ENCODE peak calls at places on chromosomes 11 and 22, in eight cellular contexts. One of them, this sample, is unnamed.

GRCh38 chr22:48892571-48893287 is 934.9 kb downstream of the BRD1 start:
- DNase-seq in nephron progenitor cell: no peak
- DNase-seq in NB4: no peak
- DNase-seq in BE2C: no peak
- DNase-seq in fibroblast of lung: no peak
- DNase-seq in Calu3: no peak
- DNase-seq in cardiac muscle cell: no peak
- DNase-seq in upper lobe of left lung: peak
- DNase-seq in this sample: no peak

GRCh38 chr11:61949169-61950034 is 749 bp upstream of the BEST1 start:
- DNase-seq in NB4: peak
- DNase-seq in nephron progenitor cell: peak
- DNase-seq in Calu3: peak
- DNase-seq in BE2C: peak
- DNase-seq in fibroblast of lung: peak
- DNase-seq in upper lobe of left lung: peak
- DNase-seq in cardiac muscle cell: peak
- DNase-seq in this sample: no peak

GRCh38 chr22:47174671-47175111 is 412.2 kb downstream of the TBC1D22A start:
- DNase-seq in fibroblast of lung: no peak
- DNase-seq in cardiac muscle cell: no peak
- DNase-seq in NB4: no peak
- DNase-seq in BE2C: no peak
- DNase-seq in upper lobe of left lung: peak
- DNase-seq in nephron progenitor cell: no peak
- DNase-seq in Calu3: no peak
- DNase-seq in this sample: no peak

GRCh38 chr11:93525601-93526000 is 17.6 kb downstream of the SMCO4 start:
- DNase-seq in BE2C: peak
- DNase-seq in fibroblast of lung: peak
- DNase-seq in Calu3: no peak
- DNase-seq in upper lobe of left lung: no peak
- DNase-seq in cardiac muscle cell: no peak
- DNase-seq in NB4: peak
- DNase-seq in nephron progenitor cell: no peak
- DNase-seq in this sample: no peak

GRCh38 chr22:38843201-38843715 is 570 bp downstream of the NPTXR start:
- DNase-seq in fibroblast of lung: peak
- DNase-seq in BE2C: peak
- DNase-seq in cardiac muscle cell: peak
- DNase-seq in nephron progenitor cell: peak
- DNase-seq in NB4: peak
- DNase-seq in upper lobe of left lung: no peak
- DNase-seq in Calu3: peak
- DNase-seq in this sample: peak

GRCh38 chr11:14538271-14538925 is 18.2 kb upstream of the PSMA1 start:
- DNase-seq in upper lobe of left lung: no peak
- DNase-seq in nephron progenitor cell: no peak
- DNase-seq in cardiac muscle cell: no peak
- DNase-seq in Calu3: no peak
- DNase-seq in NB4: no peak
- DNase-seq in fibroblast of lung: no peak
- DNase-seq in BE2C: no peak
- DNase-seq in this sample: no peak

GRCh38 chr11:1988667-1989317 is 8.8 kb downstream of the H19 start:
- DNase-seq in nephron progenitor cell: peak
- DNase-seq in fibroblast of lung: no peak
- DNase-seq in Calu3: no peak
- DNase-seq in cardiac muscle cell: peak
- DNase-seq in NB4: no peak
- DNase-seq in BE2C: peak
- DNase-seq in upper lobe of left lung: no peak
- DNase-seq in this sample: no peak

GRCh38 chr22:36764060-36764459 is 11.9 kb downstream of the IFT27 start:
- DNase-seq in nephron progenitor cell: no peak
- DNase-seq in NB4: no peak
- DNase-seq in BE2C: peak
- DNase-seq in upper lobe of left lung: peak
- DNase-seq in fibroblast of lung: no peak
- DNase-seq in cardiac muscle cell: no peak
- DNase-seq in Calu3: no peak
- DNase-seq in this sample: no peak

GRCh38 chr11:64241430-64242153 is 697 bp downstream of the FKBP2 start:
- DNase-seq in NB4: peak
- DNase-seq in nephron progenitor cell: peak
- DNase-seq in cardiac muscle cell: peak
- DNase-seq in fibroblast of lung: peak
- DNase-seq in Calu3: peak
- DNase-seq in upper lobe of left lung: peak
- DNase-seq in BE2C: peak
- DNase-seq in this sample: peak
- TF ChIP-seq CTCF in NB4: no peak
- TF ChIP-seq CTCF in nephron progenitor cell: no peak
- TF ChIP-seq CTCF in cardiac muscle cell: no peak
- TF ChIP-seq CTCF in fibroblast of lung: no peak
- TF ChIP-seq CTCF in Calu3: peak
- TF ChIP-seq CTCF in upper lobe of left lung: peak
- TF ChIP-seq CTCF in BE2C: no peak
- TF ChIP-seq CTCF in this sample: no peak

DNA sequence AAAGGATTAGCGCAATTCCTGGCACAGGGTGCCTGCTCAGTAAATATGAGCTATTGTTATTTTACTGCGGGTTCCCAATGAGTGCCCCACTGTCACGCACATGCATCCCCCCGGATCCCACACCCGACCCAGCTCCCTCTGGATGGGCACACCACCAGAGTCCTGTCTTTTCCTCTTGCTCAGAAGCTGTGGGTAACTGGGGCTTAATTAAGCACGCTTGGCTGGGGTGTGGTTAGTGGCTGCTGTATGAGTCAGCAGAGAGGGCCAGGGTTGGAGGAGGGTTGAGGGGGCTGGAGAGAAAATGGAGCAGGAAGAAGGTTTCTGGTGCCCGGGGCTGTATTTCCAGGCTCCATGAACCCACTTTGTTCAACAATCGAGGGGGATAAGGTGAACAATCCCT is 30.3 kb upstream of the NECTIN1 start:
- DNase-seq in fibroblast of lung: peak
- DNase-seq in nephron progenitor cell: no peak
- DNase-seq in cardiac muscle cell: no peak
- DNase-seq in NB4: peak
- DNase-seq in upper lobe of left lung: no peak
- DNase-seq in Calu3: peak
- DNase-seq in BE2C: peak
- DNase-seq in this sample: no peak
- TF ChIP-seq CTCF in fibroblast of lung: no peak
- TF ChIP-seq CTCF in nephron progenitor cell: no peak
- TF ChIP-seq CTCF in cardiac muscle cell: no peak
- TF ChIP-seq CTCF in NB4: no peak
- TF ChIP-seq CTCF in upper lobe of left lung: no peak
- TF ChIP-seq CTCF in Calu3: no peak
- TF ChIP-seq CTCF in BE2C: no peak
- TF ChIP-seq CTCF in this sample: no peak

GRCh38 chr11:131514062-131514461 is 143.6 kb downstream of the NTM start:
- DNase-seq in BE2C: no peak
- DNase-seq in nephron progenitor cell: no peak
- DNase-seq in Calu3: no peak
- DNase-seq in cardiac muscle cell: no peak
- DNase-seq in NB4: no peak
- DNase-seq in upper lobe of left lung: no peak
- DNase-seq in fibroblast of lung: no peak
- DNase-seq in this sample: no peak
- TF ChIP-seq CTCF in BE2C: no peak
- TF ChIP-seq CTCF in nephron progenitor cell: no peak
- TF ChIP-seq CTCF in Calu3: no peak
- TF ChIP-seq CTCF in cardiac muscle cell: no peak
- TF ChIP-seq CTCF in NB4: no peak
- TF ChIP-seq CTCF in upper lobe of left lung: no peak
- TF ChIP-seq CTCF in fibroblast of lung: no peak
- TF ChIP-seq CTCF in this sample: no peak

GRCh38 chr11:72684236-72684912 is 10.2 kb upstream of the PDE2A start:
- DNase-seq in Calu3: peak
- DNase-seq in upper lobe of left lung: peak
- DNase-seq in BE2C: peak
- DNase-seq in fibroblast of lung: peak
- DNase-seq in NB4: peak
- DNase-seq in cardiac muscle cell: peak
- DNase-seq in nephron progenitor cell: peak
- DNase-seq in this sample: peak
- TF ChIP-seq CTCF in Calu3: peak
- TF ChIP-seq CTCF in upper lobe of left lung: peak
- TF ChIP-seq CTCF in BE2C: peak
- TF ChIP-seq CTCF in fibroblast of lung: peak
- TF ChIP-seq CTCF in NB4: peak
- TF ChIP-seq CTCF in cardiac muscle cell: peak
- TF ChIP-seq CTCF in nephron progenitor cell: peak
- TF ChIP-seq CTCF in this sample: no peak

This sample was measured in activated B cell treated with CpG ODN at 0.5 μM for 24 hours.